ENCODE peak calls at places on chromosomes 4 and X, in ten cellular contexts. One of them, this sample, is unnamed.

GRCh38 chr4:153348006-153348405 is 3.5 kb downstream of the MND1 start:
- DNase-seq in lower leg skin: no peak
- DNase-seq in breast epithelium: no peak
- DNase-seq in activated effector memory CD4-positive, alpha-beta T cell treated with Interleukin-2 at 50 U/mL for 16 hours: no peak
- DNase-seq in stimulated activated naive CD8-positive, alpha-beta T cell treated with anti-CD3 and anti-CD28 coated beads, Interleukin-15, Interleukin-2, amounts not matched to agents 100 U/mL and 50 U/mL, for 24 hours: no peak
- DNase-seq in lower lobe of right lung: no peak
- DNase-seq in stimulated activated CD4-positive, alpha-beta T cell treated with anti-CD3 and anti-CD28 coated beads, Interleukin-2, amount 100 ng/mL, for 48 hours: no peak
- DNase-seq in Panc1: no peak
- DNase-seq in iPS DF 6.9: no peak
- DNase-seq in NCI-H1092: no peak
- DNase-seq in this sample: peak

GRCh38 chr4:17884511-17884910 is 73.7 kb downstream of the NCAPG start:
- DNase-seq in lower leg skin: no peak
- DNase-seq in breast epithelium: no peak
- DNase-seq in activated effector memory CD4-positive, alpha-beta T cell treated with Interleukin-2 at 50 U/mL for 16 hours: no peak
- DNase-seq in stimulated activated naive CD8-positive, alpha-beta T cell treated with anti-CD3 and anti-CD28 coated beads, Interleukin-15, Interleukin-2, amounts not matched to agents 100 U/mL and 50 U/mL, for 24 hours: no peak
- DNase-seq in lower lobe of right lung: no peak
- DNase-seq in stimulated activated CD4-positive, alpha-beta T cell treated with anti-CD3 and anti-CD28 coated beads, Interleukin-2, amount 100 ng/mL, for 48 hours: no peak
- DNase-seq in Panc1: no peak
- DNase-seq in iPS DF 6.9: no peak
- DNase-seq in NCI-H1092: no peak
- DNase-seq in this sample: no peak

GRCh38 chr4:85787133-85787532 is 312.2 kb downstream of the ARHGAP24 start:
- DNase-seq in lower leg skin: no peak
- DNase-seq in breast epithelium: no peak
- DNase-seq in activated effector memory CD4-positive, alpha-beta T cell treated with Interleukin-2 at 50 U/mL for 16 hours: no peak
- DNase-seq in stimulated activated naive CD8-positive, alpha-beta T cell treated with anti-CD3 and anti-CD28 coated beads, Interleukin-15, Interleukin-2, amounts not matched to agents 100 U/mL and 50 U/mL, for 24 hours: no peak
- DNase-seq in lower lobe of right lung: no peak
- DNase-seq in stimulated activated CD4-positive, alpha-beta T cell treated with anti-CD3 and anti-CD28 coated beads, Interleukin-2, amount 100 ng/mL, for 48 hours: no peak
- DNase-seq in Panc1: no peak
- DNase-seq in iPS DF 6.9: no peak
- DNase-seq in NCI-H1092: no peak
- DNase-seq in this sample: no peak

GRCh38 chrX:70960728-70961127 is 29.8 kb upstream of the SLC7A3 start:
- DNase-seq in lower leg skin: no peak
- DNase-seq in breast epithelium: no peak
- DNase-seq in activated effector memory CD4-positive, alpha-beta T cell treated with Interleukin-2 at 50 U/mL for 16 hours: no peak
- DNase-seq in stimulated activated naive CD8-positive, alpha-beta T cell treated with anti-CD3 and anti-CD28 coated beads, Interleukin-15, Interleukin-2, amounts not matched to agents 100 U/mL and 50 U/mL, for 24 hours: no peak
- DNase-seq in lower lobe of right lung: no peak
- DNase-seq in stimulated activated CD4-positive, alpha-beta T cell treated with anti-CD3 and anti-CD28 coated beads, Interleukin-2, amount 100 ng/mL, for 48 hours: no peak
- DNase-seq in Panc1: no peak
- DNase-seq in iPS DF 6.9: no peak
- DNase-seq in NCI-H1092: no peak
- DNase-seq in this sample: no peak

GRCh38 chr4:146638801-146639351 is at the start of gene POU4F2:
- DNase-seq in lower leg skin: no peak
- DNase-seq in breast epithelium: no peak
- DNase-seq in activated effector memory CD4-positive, alpha-beta T cell treated with Interleukin-2 at 50 U/mL for 16 hours: no peak
- DNase-seq in stimulated activated naive CD8-positive, alpha-beta T cell treated with anti-CD3 and anti-CD28 coated beads, Interleukin-15, Interleukin-2, amounts not matched to agents 100 U/mL and 50 U/mL, for 24 hours: peak
- DNase-seq in lower lobe of right lung: no peak
- DNase-seq in stimulated activated CD4-positive, alpha-beta T cell treated with anti-CD3 and anti-CD28 coated beads, Interleukin-2, amount 100 ng/mL, for 48 hours: no peak
- DNase-seq in Panc1: no peak
- DNase-seq in iPS DF 6.9: no peak
- DNase-seq in NCI-H1092: no peak
- DNase-seq in this sample: no peak

GRCh38 chr4:168882650-168883233 is 127.3 kb downstream of the CBR4 start:
- DNase-seq in lower leg skin: no peak
- DNase-seq in breast epithelium: no peak
- DNase-seq in activated effector memory CD4-positive, alpha-beta T cell treated with Interleukin-2 at 50 U/mL for 16 hours: no peak
- DNase-seq in stimulated activated naive CD8-positive, alpha-beta T cell treated with anti-CD3 and anti-CD28 coated beads, Interleukin-15, Interleukin-2, amounts not matched to agents 100 U/mL and 50 U/mL, for 24 hours: no peak
- DNase-seq in lower lobe of right lung: no peak
- DNase-seq in stimulated activated CD4-positive, alpha-beta T cell treated with anti-CD3 and anti-CD28 coated beads, Interleukin-2, amount 100 ng/mL, for 48 hours: no peak
- DNase-seq in Panc1: no peak
- DNase-seq in iPS DF 6.9: no peak
- DNase-seq in NCI-H1092: no peak
- DNase-seq in this sample: no peak

GRCh38 chr4:99321241-99322191 is at the start of gene ADH1B:
- DNase-seq in lower leg skin: no peak
- DNase-seq in breast epithelium: no peak
- DNase-seq in activated effector memory CD4-positive, alpha-beta T cell treated with Interleukin-2 at 50 U/mL for 16 hours: no peak
- DNase-seq in stimulated activated naive CD8-positive, alpha-beta T cell treated with anti-CD3 and anti-CD28 coated beads, Interleukin-15, Interleukin-2, amounts not matched to agents 100 U/mL and 50 U/mL, for 24 hours: no peak
- DNase-seq in lower lobe of right lung: no peak
- DNase-seq in stimulated activated CD4-positive, alpha-beta T cell treated with anti-CD3 and anti-CD28 coated beads, Interleukin-2, amount 100 ng/mL, for 48 hours: no peak
- DNase-seq in Panc1: no peak
- DNase-seq in iPS DF 6.9: no peak
- DNase-seq in NCI-H1092: no peak
- DNase-seq in this sample: no peak

GRCh38 chrX:2283111-2283847 is 217.5 kb downstream of the DHRSX start:
- DNase-seq in lower leg skin: peak
- DNase-seq in breast epithelium: no peak
- DNase-seq in activated effector memory CD4-positive, alpha-beta T cell treated with Interleukin-2 at 50 U/mL for 16 hours: no peak
- DNase-seq in stimulated activated naive CD8-positive, alpha-beta T cell treated with anti-CD3 and anti-CD28 coated beads, Interleukin-15, Interleukin-2, amounts not matched to agents 100 U/mL and 50 U/mL, for 24 hours: no peak
- DNase-seq in lower lobe of right lung: no peak
- DNase-seq in stimulated activated CD4-positive, alpha-beta T cell treated with anti-CD3 and anti-CD28 coated beads, Interleukin-2, amount 100 ng/mL, for 48 hours: no peak
- DNase-seq in Panc1: no peak
- DNase-seq in iPS DF 6.9: no peak
- DNase-seq in NCI-H1092: no peak
- DNase-seq in this sample: no peak

GRCh38 chr4:20487446-20487845 is 212.8 kb upstream of the PACRGL start:
- DNase-seq in lower leg skin: no peak
- DNase-seq in breast epithelium: no peak
- DNase-seq in activated effector memory CD4-positive, alpha-beta T cell treated with Interleukin-2 at 50 U/mL for 16 hours: no peak
- DNase-seq in stimulated activated naive CD8-positive, alpha-beta T cell treated with anti-CD3 and anti-CD28 coated beads, Interleukin-15, Interleukin-2, amounts not matched to agents 100 U/mL and 50 U/mL, for 24 hours: no peak
- DNase-seq in lower lobe of right lung: no peak
- DNase-seq in stimulated activated CD4-positive, alpha-beta T cell treated with anti-CD3 and anti-CD28 coated beads, Interleukin-2, amount 100 ng/mL, for 48 hours: no peak
- DNase-seq in Panc1: no peak
- DNase-seq in iPS DF 6.9: no peak
- DNase-seq in NCI-H1092: no peak
- DNase-seq in this sample: no peak

GRCh38 chrX:148836741-148837140 is 336.3 kb downstream of the AFF2 start:
- DNase-seq in lower leg skin: no peak
- DNase-seq in breast epithelium: no peak
- DNase-seq in activated effector memory CD4-positive, alpha-beta T cell treated with Interleukin-2 at 50 U/mL for 16 hours: no peak
- DNase-seq in stimulated activated naive CD8-positive, alpha-beta T cell treated with anti-CD3 and anti-CD28 coated beads, Interleukin-15, Interleukin-2, amounts not matched to agents 100 U/mL and 50 U/mL, for 24 hours: no peak
- DNase-seq in lower lobe of right lung: no peak
- DNase-seq in stimulated activated CD4-positive, alpha-beta T cell treated with anti-CD3 and anti-CD28 coated beads, Interleukin-2, amount 100 ng/mL, for 48 hours: no peak
- DNase-seq in Panc1: no peak
- DNase-seq in iPS DF 6.9: no peak
- DNase-seq in NCI-H1092: no peak
- DNase-seq in this sample: no peak

GRCh38 chr4:109977854-109978501 is 65.3 kb downstream of the EGF start:
- DNase-seq in lower leg skin: no peak
- DNase-seq in breast epithelium: no peak
- DNase-seq in activated effector memory CD4-positive, alpha-beta T cell treated with Interleukin-2 at 50 U/mL for 16 hours: no peak
- DNase-seq in stimulated activated naive CD8-positive, alpha-beta T cell treated with anti-CD3 and anti-CD28 coated beads, Interleukin-15, Interleukin-2, amounts not matched to agents 100 U/mL and 50 U/mL, for 24 hours: no peak
- DNase-seq in lower lobe of right lung: no peak
- DNase-seq in stimulated activated CD4-positive, alpha-beta T cell treated with anti-CD3 and anti-CD28 coated beads, Interleukin-2, amount 100 ng/mL, for 48 hours: no peak
- DNase-seq in Panc1: no peak
- DNase-seq in iPS DF 6.9: no peak
- DNase-seq in NCI-H1092: no peak
- DNase-seq in this sample: no peak